ENCODE peak calls at places on chromosome 13, in eight cellular contexts. Z is choroid plexus epithelial cell, F is astrocyte, Q is foreskin fibroblast, E is esophagus squamous epithelium, R is progenitor cell of endocrine pancreas, Y is Peyer's patch, S is left ventricle myocardium inferior. C is an unnamed sample.

GRCh38 chr13:64078025-64078424 is 2662.4 kb upstream of the PCDH20 start:
- DNase-seq in Z (no peak), F (no peak), Q (no peak), E (no peak), R (no peak), Y (no peak), S (no peak), C (no peak)

GRCh38 chr13:43269037-43269476 is 245.7 kb downstream of the DNAJC15 start:
- DNase-seq in Z (peak), F (peak), Q (peak), E (no peak), R (peak), Y (peak), S (no peak), C (no peak)

GRCh38 chr13:24161980-24162517 is 1.5 kb downstream of the SPATA13 start:
- DNase-seq in Z (no peak), F (no peak), Q (no peak), E (no peak), R (no peak), Y (peak), S (no peak), C (no peak)

GRCh38 chr13:113412440-113412839 is 40.8 kb downstream of the ADPRHL1 start:
- DNase-seq in Z (no peak), F (no peak), Q (no peak), E (no peak), R (no peak), Y (no peak), S (no peak), C (no peak)

GRCh38 chr13:50080158-50080855 is 65.1 kb downstream of the KCNRG start:
- DNase-seq in Z (peak), F (peak), Q (peak), E (no peak), R (no peak), Y (peak), S (no peak), C (peak)

GRCh38 chr13:64278493-64278892 is 2862.8 kb upstream of the PCDH20 start:
- DNase-seq in Z (peak), F (peak), Q (peak), E (no peak), R (no peak), Y (no peak), S (no peak), C (no peak)

GRCh38 chr13:35978607-35979316 is 152.4 kb downstream of the DCLK1 start:
- DNase-seq in Z (peak), F (peak), Q (peak), E (no peak), R (peak), Y (no peak), S (no peak), C (peak)

GRCh38 chr13:112726018-112726767 is 36.4 kb downstream of the ATP11A start:
- DNase-seq in Z (no peak), F (no peak), Q (no peak), E (no peak), R (no peak), Y (peak), S (no peak), C (peak)

GRCh38 chr13:99908129-99908805 is 63.3 kb downstream of the ZIC5 start:
- DNase-seq in Z (peak), F (peak), Q (no peak), E (no peak), R (no peak), Y (no peak), S (no peak), C (no peak)

GRCh38 chr13:39888865-39889810 is 233.7 kb downstream of the COG6 start:
- DNase-seq in Z (peak), F (peak), Q (no peak), E (no peak), R (no peak), Y (no peak), S (no peak), C (no peak)

GRCh38 chr13:103283451-103283820 is 217.2 kb upstream of the SLC10A2 start:
- DNase-seq in Z (no peak), F (no peak), Q (no peak), E (no peak), R (no peak), Y (no peak), S (no peak), C (no peak)
- TF ChIP-seq CTCF in Z (no peak), F (no peak), Q (no peak), E (no peak), R (no peak), Y (no peak), S (no peak), C (no peak)

DNA sequence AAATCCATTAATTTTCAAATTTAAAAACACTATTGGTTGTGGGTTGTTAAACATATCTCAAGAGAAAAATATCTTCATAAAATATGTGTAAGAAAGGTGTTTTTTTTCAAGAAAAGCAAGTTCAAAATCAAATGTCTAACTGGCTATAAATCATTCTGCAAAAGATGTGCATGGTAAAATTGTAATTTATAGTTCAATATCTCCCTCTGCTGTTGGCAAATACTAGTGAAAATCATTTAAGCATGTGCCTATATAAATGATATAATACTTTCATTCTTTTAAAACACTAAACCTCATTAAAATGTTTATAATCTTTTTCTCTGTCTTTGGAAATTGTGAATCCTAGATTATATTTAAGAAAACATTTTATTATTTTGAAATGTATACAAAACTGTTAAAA is 17.2 kb upstream of the SLITRK6 start:
- DNase-seq in Z (peak), F (no peak), Q (no peak), E (no peak), R (no peak), Y (no peak), S (no peak), C (no peak)
- TF ChIP-seq CTCF in Z (peak), F (no peak), Q (no peak), E (peak), R (peak), Y (no peak), S (no peak), C (no peak)

GRCh38 chr13:71244181-71244580 is 622.8 kb downstream of the DACH1 start:
- DNase-seq in Z (no peak), F (no peak), Q (no peak), E (no peak), R (no peak), Y (no peak), S (no peak), C (no peak)

GRCh38 chr13:71237332-71237731 is 629.7 kb downstream of the DACH1 start:
- DNase-seq in Z (no peak), F (no peak), Q (no peak), E (no peak), R (no peak), Y (no peak), S (no peak), C (no peak)

GRCh38 chr13:71242191-71242590 is 624.8 kb downstream of the DACH1 start:
- DNase-seq in Z (no peak), F (peak), Q (peak), E (no peak), R (no peak), Y (no peak), S (peak), C (no peak)

DNA sequence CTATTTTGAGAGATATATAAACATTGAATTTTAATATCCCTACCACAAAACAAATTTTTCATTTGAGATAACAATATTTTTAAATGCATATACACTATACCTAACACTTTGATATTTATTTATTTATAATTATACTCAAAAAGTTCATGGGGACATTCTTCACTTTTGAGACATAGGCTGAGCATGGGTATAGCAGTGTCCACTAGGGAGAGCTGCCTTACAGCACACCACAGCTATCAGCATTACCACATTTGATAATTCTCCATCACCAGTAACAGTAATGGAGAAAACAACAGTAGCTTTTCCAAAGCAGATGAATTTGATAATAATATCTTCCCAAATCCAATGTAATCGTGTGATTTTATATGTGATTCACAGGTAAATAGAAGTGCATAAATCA is 626.1 kb downstream of the DACH1 start:
- DNase-seq in Z (peak), F (peak), Q (peak), E (no peak), R (no peak), Y (no peak), S (no peak), C (no peak)
- TF ChIP-seq CTCF in Z (peak), F (peak), Q (peak), E (no peak), R (peak), Y (peak), S (peak), C (peak)

GRCh38 chr13:48542581-48543341 is 9.9 kb upstream of the RCBTB2 start:
- DNase-seq in Z (peak), F (peak), Q (peak), E (no peak), R (no peak), Y (peak), S (peak), C (no peak)
- TF ChIP-seq CTCF in Z (peak), F (no peak), Q (no peak), E (no peak), R (peak), Y (no peak), S (peak), C (no peak)

DNA sequence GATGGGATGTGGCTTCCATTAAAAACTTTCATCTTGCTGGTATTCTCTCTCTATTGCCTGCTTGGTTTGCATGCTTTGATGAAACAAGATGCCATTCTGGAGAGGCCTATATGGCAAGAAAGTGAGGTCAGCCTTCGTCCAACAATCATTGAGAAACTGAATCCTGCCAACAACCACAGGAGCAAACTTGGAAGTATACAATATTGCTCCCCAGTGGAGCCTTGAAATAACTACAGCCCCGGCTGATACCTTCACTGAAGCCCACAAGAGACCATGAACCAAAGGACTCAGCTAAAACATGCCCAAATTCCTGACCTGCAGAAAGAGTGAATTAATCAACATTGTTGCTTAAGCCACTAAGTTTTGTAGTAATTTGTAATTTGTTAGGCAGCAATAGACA is 82.5 kb upstream of the FGF14 start:
- DNase-seq in Z (peak), F (peak), Q (peak), E (no peak), R (no peak), Y (no peak), S (no peak), C (no peak)
- TF ChIP-seq CTCF in Z (peak), F (no peak), Q (no peak), E (no peak), R (no peak), Y (no peak), S (peak), C (peak)

GRCh38 chr13:27171244-27171829 is at the start of gene USP12:
- DNase-seq in Z (no peak), F (no peak), Q (peak), E (no peak), R (peak), Y (peak), S (peak), C (peak)

GRCh38 chr13:27168870-27169525 is 2.6 kb downstream of the USP12 start:
- DNase-seq in Z (no peak), F (no peak), Q (peak), E (no peak), R (no peak), Y (no peak), S (no peak), C (no peak)

GRCh38 chr13:27171830-27172494 is 351 bp upstream of the USP12 start:
- DNase-seq in Z (peak), F (peak), Q (peak), E (peak), R (peak), Y (peak), S (peak), C (peak)

GRCh38 chr13:27170221-27170520 is 1.4 kb downstream of the USP12 start:
- DNase-seq in Z (peak), F (peak), Q (peak), E (no peak), R (no peak), Y (no peak), S (no peak), C (no peak)

DNA sequence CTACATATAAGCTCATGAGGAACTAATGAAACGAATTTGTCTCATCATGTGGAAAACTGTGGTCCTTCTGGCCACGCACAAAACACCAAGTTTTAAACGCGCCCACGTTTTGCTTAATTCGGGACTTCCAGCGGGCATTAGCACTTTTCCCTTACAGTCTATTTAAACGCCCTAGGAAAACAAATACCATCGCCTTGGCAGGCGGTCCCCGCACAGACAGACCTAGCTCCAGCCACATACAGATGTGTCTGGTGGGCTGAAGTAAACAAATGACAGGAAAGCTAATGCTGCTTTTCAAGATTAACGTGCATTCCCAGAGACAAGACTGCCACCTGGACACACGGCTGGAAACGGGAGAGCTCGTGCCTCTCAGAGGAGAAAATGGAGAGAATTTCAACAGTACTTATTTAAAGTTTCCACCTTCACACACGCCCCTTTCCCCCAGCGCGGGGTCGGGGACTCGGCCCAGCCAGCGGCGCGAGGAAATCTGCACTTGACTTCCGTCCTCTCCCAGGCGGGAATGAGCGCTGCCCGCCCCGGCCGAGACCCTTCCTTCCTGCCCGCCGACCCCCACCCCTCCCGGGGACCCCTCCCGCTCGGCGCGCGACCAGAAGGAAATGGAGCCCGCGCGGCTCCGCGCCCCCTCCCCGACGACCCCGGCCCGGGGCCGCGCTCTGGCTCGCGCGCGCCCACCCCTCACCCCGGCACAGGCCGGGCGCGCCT is 929 bp downstream of the USP12 start:
- DNase-seq in Z (peak), F (no peak), Q (peak), E (no peak), R (peak), Y (peak), S (peak), C (peak)
- TF ChIP-seq CTCF in Z (no peak), F (no peak), Q (no peak), E (no peak), R (no peak), Y (no peak), S (no peak), C (peak)

C was measured in WERI-Rb-1.